ENCODE peak calls at places on chromosomes 2 and 18, in ten cellular contexts. One of them, this sample, is unnamed.

GRCh38 chr2:189304360-189304759 is 124.8 kb upstream of the COL5A2 start:
- DNase-seq in uterus: no peak
- DNase-seq in spleen: no peak
- DNase-seq in H54: no peak
- DNase-seq in A549: no peak
- DNase-seq in GM12878: no peak
- DNase-seq in right lobe of liver: no peak
- DNase-seq in IMR-90: no peak
- DNase-seq in sigmoid colon: no peak
- DNase-seq in suprapubic skin: no peak
- DNase-seq in this sample: no peak

GRCh38 chr2:131425191-131426021 is 50.5 kb upstream of the TUBA3D start:
- DNase-seq in uterus: no peak
- DNase-seq in spleen: no peak
- DNase-seq in H54: no peak
- DNase-seq in A549: no peak
- DNase-seq in GM12878: no peak
- DNase-seq in right lobe of liver: no peak
- DNase-seq in IMR-90: no peak
- DNase-seq in sigmoid colon: no peak
- DNase-seq in suprapubic skin: no peak
- DNase-seq in this sample: no peak

GRCh38 chr2:113966171-113966570 is 76.3 kb downstream of the ACTR3 start:
- DNase-seq in uterus: no peak
- DNase-seq in spleen: no peak
- DNase-seq in H54: no peak
- DNase-seq in A549: no peak
- DNase-seq in GM12878: no peak
- DNase-seq in right lobe of liver: no peak
- DNase-seq in IMR-90: no peak
- DNase-seq in sigmoid colon: no peak
- DNase-seq in suprapubic skin: no peak
- DNase-seq in this sample: no peak

GRCh38 chr2:50995610-50996009 is 36.3 kb downstream of the NRXN1 start:
- DNase-seq in uterus: peak
- DNase-seq in spleen: no peak
- DNase-seq in H54: no peak
- DNase-seq in A549: no peak
- DNase-seq in GM12878: no peak
- DNase-seq in right lobe of liver: no peak
- DNase-seq in IMR-90: peak
- DNase-seq in sigmoid colon: peak
- DNase-seq in suprapubic skin: no peak
- DNase-seq in this sample: no peak

GRCh38 chr18:74722237-74722636 is 124.6 kb downstream of the ZNF407 start:
- DNase-seq in uterus: no peak
- DNase-seq in spleen: no peak
- DNase-seq in H54: no peak
- DNase-seq in A549: no peak
- DNase-seq in GM12878: no peak
- DNase-seq in right lobe of liver: no peak
- DNase-seq in IMR-90: peak
- DNase-seq in sigmoid colon: no peak
- DNase-seq in suprapubic skin: no peak
- DNase-seq in this sample: no peak

GRCh38 chr2:134014196-134014960 is 239.5 kb upstream of the MGAT5 start:
- DNase-seq in uterus: no peak
- DNase-seq in spleen: no peak
- DNase-seq in H54: no peak
- DNase-seq in A549: no peak
- DNase-seq in GM12878: no peak
- DNase-seq in right lobe of liver: no peak
- DNase-seq in IMR-90: peak
- DNase-seq in sigmoid colon: no peak
- DNase-seq in suprapubic skin: no peak
- DNase-seq in this sample: no peak

GRCh38 chr2:21037671-21038108 is 6.2 kb downstream of the APOB start:
- DNase-seq in uterus: no peak
- DNase-seq in spleen: no peak
- DNase-seq in H54: no peak
- DNase-seq in A549: no peak
- DNase-seq in GM12878: no peak
- DNase-seq in right lobe of liver: no peak
- DNase-seq in IMR-90: no peak
- DNase-seq in sigmoid colon: no peak
- DNase-seq in suprapubic skin: no peak
- DNase-seq in this sample: no peak

GRCh38 chr18:45728341-45729010 is 4.5 kb downstream of the SLC14A1 start:
- DNase-seq in uterus: no peak
- DNase-seq in spleen: no peak
- DNase-seq in H54: no peak
- DNase-seq in A549: no peak
- DNase-seq in GM12878: no peak
- DNase-seq in right lobe of liver: no peak
- DNase-seq in IMR-90: peak
- DNase-seq in sigmoid colon: no peak
- DNase-seq in suprapubic skin: no peak
- DNase-seq in this sample: no peak

GRCh38 chr18:43170586-43170985 is 55.1 kb upstream of the RIT2 start:
- DNase-seq in uterus: no peak
- DNase-seq in spleen: no peak
- DNase-seq in H54: no peak
- DNase-seq in A549: no peak
- DNase-seq in GM12878: no peak
- DNase-seq in right lobe of liver: no peak
- DNase-seq in IMR-90: no peak
- DNase-seq in sigmoid colon: no peak
- DNase-seq in suprapubic skin: no peak
- DNase-seq in this sample: no peak

GRCh38 chr2:109031481-109032228 is 42.6 kb upstream of the EDAR start:
- DNase-seq in uterus: peak
- DNase-seq in spleen: peak
- DNase-seq in H54: no peak
- DNase-seq in A549: no peak
- DNase-seq in GM12878: no peak
- DNase-seq in right lobe of liver: peak
- DNase-seq in IMR-90: peak
- DNase-seq in sigmoid colon: no peak
- DNase-seq in suprapubic skin: peak
- DNase-seq in this sample: peak

GRCh38 chr2:146004470-146004869 is 1484.6 kb upstream of the ZEB2 start:
- DNase-seq in uterus: no peak
- DNase-seq in spleen: no peak
- DNase-seq in H54: no peak
- DNase-seq in A549: no peak
- DNase-seq in GM12878: no peak
- DNase-seq in right lobe of liver: no peak
- DNase-seq in IMR-90: peak
- DNase-seq in sigmoid colon: no peak
- DNase-seq in suprapubic skin: no peak
- DNase-seq in this sample: no peak

GRCh38 chr2:124804014-124804940 is 779.2 kb downstream of the CNTNAP5 start:
- DNase-seq in uterus: no peak
- DNase-seq in spleen: no peak
- DNase-seq in H54: peak
- DNase-seq in A549: peak
- DNase-seq in GM12878: peak
- DNase-seq in right lobe of liver: no peak
- DNase-seq in IMR-90: peak
- DNase-seq in sigmoid colon: no peak
- DNase-seq in suprapubic skin: no peak
- DNase-seq in this sample: no peak

GRCh38 chr2:130390460-130391057 is 34.7 kb downstream of the PTPN18 start:
- DNase-seq in uterus: no peak
- DNase-seq in spleen: peak
- DNase-seq in H54: no peak
- DNase-seq in A549: no peak
- DNase-seq in GM12878: no peak
- DNase-seq in right lobe of liver: peak
- DNase-seq in IMR-90: no peak
- DNase-seq in sigmoid colon: peak
- DNase-seq in suprapubic skin: no peak
- DNase-seq in this sample: peak

GRCh38 chr2:222057249-222058073 is 241.3 kb downstream of the PAX3 start:
- DNase-seq in uterus: no peak
- DNase-seq in spleen: no peak
- DNase-seq in H54: no peak
- DNase-seq in A549: no peak
- DNase-seq in GM12878: no peak
- DNase-seq in right lobe of liver: no peak
- DNase-seq in IMR-90: no peak
- DNase-seq in sigmoid colon: no peak
- DNase-seq in suprapubic skin: no peak
- DNase-seq in this sample: no peak

GRCh38 chr2:96637385-96638143 is 548 bp downstream of the KANSL3 start:
- DNase-seq in uterus: peak
- DNase-seq in spleen: peak
- DNase-seq in H54: peak
- DNase-seq in A549: peak
- DNase-seq in GM12878: peak
- DNase-seq in right lobe of liver: peak
- DNase-seq in IMR-90: peak
- DNase-seq in sigmoid colon: peak
- DNase-seq in suprapubic skin: peak
- DNase-seq in this sample: peak
- TF ChIP-seq POLR2A in uterus: peak
- TF ChIP-seq POLR2A in spleen: no peak
- TF ChIP-seq POLR2A in H54: no peak
- TF ChIP-seq POLR2A in A549: no peak
- TF ChIP-seq POLR2A in GM12878: no peak
- TF ChIP-seq POLR2A in right lobe of liver: no peak
- TF ChIP-seq POLR2A in IMR-90: peak
- TF ChIP-seq POLR2A in sigmoid colon: peak
- TF ChIP-seq POLR2A in suprapubic skin: no peak
- TF ChIP-seq POLR2A in this sample: peak

GRCh38 chr2:66575625-66576371 is 140.9 kb downstream of the MEIS1 start:
- DNase-seq in uterus: peak
- DNase-seq in spleen: peak
- DNase-seq in H54: no peak
- DNase-seq in A549: no peak
- DNase-seq in GM12878: no peak
- DNase-seq in right lobe of liver: peak
- DNase-seq in IMR-90: peak
- DNase-seq in sigmoid colon: peak
- DNase-seq in suprapubic skin: no peak
- DNase-seq in this sample: peak
- TF ChIP-seq POLR2A in uterus: no peak
- TF ChIP-seq POLR2A in spleen: no peak
- TF ChIP-seq POLR2A in H54: no peak
- TF ChIP-seq POLR2A in A549: no peak
- TF ChIP-seq POLR2A in GM12878: no peak
- TF ChIP-seq POLR2A in right lobe of liver: no peak
- TF ChIP-seq POLR2A in IMR-90: no peak
- TF ChIP-seq POLR2A in sigmoid colon: no peak
- TF ChIP-seq POLR2A in suprapubic skin: no peak
- TF ChIP-seq POLR2A in this sample: no peak

DNA sequence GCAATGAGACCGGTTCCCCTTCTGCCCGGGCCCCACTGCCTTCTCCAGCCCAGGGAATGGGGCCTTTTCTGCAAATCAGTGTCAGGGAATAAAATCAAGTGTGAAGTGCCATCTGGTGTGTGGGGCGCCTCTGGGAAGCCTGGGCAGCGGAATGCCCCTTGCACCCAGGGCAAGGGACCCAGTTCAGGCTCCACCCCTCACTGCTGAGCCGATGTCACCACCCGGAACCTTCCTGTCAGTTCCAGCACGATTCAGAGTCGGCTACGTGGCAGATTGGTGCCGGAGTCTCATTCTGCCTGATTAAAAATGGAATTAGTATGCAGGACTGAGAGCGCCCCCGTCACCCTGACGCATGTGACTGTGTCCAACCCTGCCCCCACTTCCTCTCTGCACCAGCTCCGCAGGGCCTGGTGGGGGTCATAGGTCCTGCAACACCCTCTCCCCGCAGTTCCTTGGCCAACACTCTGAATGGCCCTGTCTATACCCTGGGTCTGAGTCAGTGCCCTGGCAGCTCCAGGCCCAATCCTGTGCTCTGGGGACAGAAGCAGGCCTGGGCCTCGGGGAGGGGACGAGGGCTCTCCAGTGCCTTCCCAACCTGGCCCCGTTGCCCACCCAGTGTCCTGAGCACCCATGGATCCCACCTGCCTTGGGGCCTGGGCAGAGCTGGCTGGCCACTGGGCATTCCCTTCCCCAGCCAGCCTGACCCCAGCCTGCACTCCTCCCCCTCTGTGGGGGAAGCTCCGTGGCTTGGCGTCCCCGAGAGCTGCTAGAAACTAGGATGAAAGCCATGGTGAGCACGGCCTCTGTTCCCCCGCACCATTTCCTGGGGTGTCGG is 8.1 kb upstream of the ALPI start:
- DNase-seq in uterus: no peak
- DNase-seq in spleen: no peak
- DNase-seq in H54: no peak
- DNase-seq in A549: no peak
- DNase-seq in GM12878: no peak
- DNase-seq in right lobe of liver: peak
- DNase-seq in IMR-90: no peak
- DNase-seq in sigmoid colon: no peak
- DNase-seq in suprapubic skin: peak
- DNase-seq in this sample: no peak
- TF ChIP-seq POLR2A in uterus: no peak
- TF ChIP-seq POLR2A in spleen: no peak
- TF ChIP-seq POLR2A in H54: no peak
- TF ChIP-seq POLR2A in A549: no peak
- TF ChIP-seq POLR2A in GM12878: no peak
- TF ChIP-seq POLR2A in right lobe of liver: peak
- TF ChIP-seq POLR2A in IMR-90: no peak
- TF ChIP-seq POLR2A in sigmoid colon: no peak
- TF ChIP-seq POLR2A in suprapubic skin: no peak
- TF ChIP-seq POLR2A in this sample: no peak

GRCh38 chr2:215609089-215610032 is 173.5 kb upstream of the FN1 start:
- DNase-seq in uterus: no peak
- DNase-seq in spleen: no peak
- DNase-seq in H54: no peak
- DNase-seq in A549: peak
- DNase-seq in GM12878: no peak
- DNase-seq in right lobe of liver: no peak
- DNase-seq in IMR-90: peak
- DNase-seq in sigmoid colon: no peak
- DNase-seq in suprapubic skin: no peak
- DNase-seq in this sample: no peak

GRCh38 chr2:215606219-215606618 is 170.4 kb upstream of the FN1 start:
- DNase-seq in uterus: no peak
- DNase-seq in spleen: no peak
- DNase-seq in H54: no peak
- DNase-seq in A549: no peak
- DNase-seq in GM12878: no peak
- DNase-seq in right lobe of liver: no peak
- DNase-seq in IMR-90: no peak
- DNase-seq in sigmoid colon: no peak
- DNase-seq in suprapubic skin: no peak
- DNase-seq in this sample: no peak

GRCh38 chr2:215605214-215605613 is 169.3 kb upstream of the FN1 start:
- DNase-seq in uterus: no peak
- DNase-seq in spleen: no peak
- DNase-seq in H54: no peak
- DNase-seq in A549: no peak
- DNase-seq in GM12878: no peak
- DNase-seq in right lobe of liver: no peak
- DNase-seq in IMR-90: no peak
- DNase-seq in sigmoid colon: no peak
- DNase-seq in suprapubic skin: no peak
- DNase-seq in this sample: no peak

GRCh38 chr2:215604631-215605030 is 168.8 kb upstream of the FN1 start:
- DNase-seq in uterus: no peak
- DNase-seq in spleen: no peak
- DNase-seq in H54: no peak
- DNase-seq in A549: no peak
- DNase-seq in GM12878: no peak
- DNase-seq in right lobe of liver: no peak
- DNase-seq in IMR-90: no peak
- DNase-seq in sigmoid colon: no peak
- DNase-seq in suprapubic skin: no peak
- DNase-seq in this sample: no peak

GRCh38 chr2:215607790-215608189 is 171.9 kb upstream of the FN1 start:
- DNase-seq in uterus: no peak
- DNase-seq in spleen: no peak
- DNase-seq in H54: no peak
- DNase-seq in A549: no peak
- DNase-seq in GM12878: no peak
- DNase-seq in right lobe of liver: no peak
- DNase-seq in IMR-90: peak
- DNase-seq in sigmoid colon: no peak
- DNase-seq in suprapubic skin: no peak
- DNase-seq in this sample: no peak
- TF ChIP-seq POLR2A in uterus: no peak
- TF ChIP-seq POLR2A in spleen: no peak
- TF ChIP-seq POLR2A in H54: no peak
- TF ChIP-seq POLR2A in A549: no peak
- TF ChIP-seq POLR2A in GM12878: no peak
- TF ChIP-seq POLR2A in right lobe of liver: no peak
- TF ChIP-seq POLR2A in IMR-90: no peak
- TF ChIP-seq POLR2A in sigmoid colon: no peak
- TF ChIP-seq POLR2A in suprapubic skin: no peak
- TF ChIP-seq POLR2A in this sample: no peak